ENCODE peak calls at places on chromosomes 2 and 18, in seven cellular contexts. T is small intestine, G is upper lobe of right lung, A is tibial nerve, U is A549, V is prostate gland, I is tibial artery. C is an unnamed sample.

GRCh38 chr2:62305421-62306176 is 109.7 kb downstream of the B3GNT2 start:
- DNase-seq in U (no peak), T (no peak), V (no peak), I (no peak), A (no peak), G (no peak), C (no peak)

GRCh38 chr2:58419983-58420382 is 178.9 kb upstream of the FANCL start:
- DNase-seq in G (no peak), A (no peak), I (no peak), V (no peak), T (no peak), U (no peak), C (no peak)

GRCh38 chr2:198930170-198930569 is 527.6 kb downstream of the SATB2 start:
- DNase-seq in T (peak), V (no peak), I (no peak), G (no peak), A (no peak), U (peak), C (no peak)

GRCh38 chr18:8856769-8857393 is 151.5 kb downstream of the MTCL1 start:
- DNase-seq in G (no peak), U (no peak), A (no peak), T (no peak), I (no peak), V (no peak), C (no peak)

GRCh38 chr18:48802543-48803428 is 148.0 kb downstream of the SMAD7 start:
- DNase-seq in G (peak), V (no peak), I (peak), A (no peak), U (no peak), T (no peak), C (no peak)

GRCh38 chr2:217289909-217290283 is 430.0 kb upstream of the TNP1 start:
- DNase-seq in A (no peak), T (peak), G (no peak), V (peak), U (no peak), I (no peak), C (no peak)

GRCh38 chr2:109510136-109511028 is 103.4 kb downstream of the SEPTIN10 start:
- DNase-seq in A (peak), V (peak), U (peak), I (peak), G (peak), T (peak), C (no peak)

GRCh38 chr18:59556265-59556664 is 141.0 kb downstream of the CCBE1 start:
- DNase-seq in A (no peak), V (no peak), T (peak), G (no peak), I (no peak), U (no peak), C (no peak)

GRCh38 chr2:118197011-118197695 is 108.9 kb downstream of the INSIG2 start:
- DNase-seq in G (no peak), U (peak), A (no peak), T (no peak), V (no peak), I (no peak), C (no peak)

GRCh38 chr2:204550738-204551137 is 5.5 kb downstream of the PARD3B start:
- DNase-seq in G (no peak), A (no peak), V (no peak), U (no peak), I (no peak), T (peak), C (no peak)

GRCh38 chr2:181143790-181144300 is 163.4 kb downstream of the UBE2E3 start:
- DNase-seq in I (no peak), U (no peak), T (peak), A (no peak), V (no peak), G (no peak), C (no peak)

GRCh38 chr2:144583741-144584453 is 64.0 kb upstream of the ZEB2 start:
- DNase-seq in T (no peak), G (no peak), I (no peak), V (no peak), U (peak), A (no peak), C (no peak)

GRCh38 chr2:108184421-108184820 is 55.3 kb upstream of the SULT1C3 start:
- DNase-seq in I (no peak), G (no peak), T (peak), V (no peak), A (no peak), U (peak), C (no peak)

GRCh38 chr2:142989276-142990204 is 112.1 kb downstream of the KYNU start:
- DNase-seq in T (peak), I (no peak), U (peak), A (no peak), V (no peak), G (no peak), C (no peak)

GRCh38 chr2:66346241-66346664 is 88.7 kb upstream of the MEIS1 start:
- DNase-seq in U (no peak), V (no peak), T (no peak), A (no peak), G (no peak), I (no peak), C (no peak)

GRCh38 chr18:12989397-12990127 is 1.6 kb upstream of the CEP192 start:
- DNase-seq in V (no peak), G (no peak), T (no peak), I (no peak), U (no peak), A (no peak), C (no peak)

GRCh38 chr2:54106631-54107454 is 8.6 kb upstream of the ACYP2 start:
- DNase-seq in T (peak), G (no peak), V (no peak), A (no peak), I (no peak), U (peak), C (no peak)

GRCh38 chr2:219836647-219837177 is 209.3 kb downstream of the SLC4A3 start:
- DNase-seq in A (no peak), I (no peak), G (no peak), V (no peak), U (peak), T (no peak), C (no peak)

GRCh38 chr2:173989886-173990744 is 24.9 kb upstream of the SP3 start:
- DNase-seq in I (no peak), A (no peak), V (no peak), T (no peak), G (no peak), U (no peak), C (no peak)

GRCh38 chr18:59835656-59836379 is 64.0 kb upstream of the PMAIP1 start:
- DNase-seq in T (no peak), U (no peak), V (no peak), A (no peak), G (no peak), I (no peak), C (no peak)

GRCh38 chr2:172554352-172555271 is 1.3 kb upstream of the PDK1 start:
- DNase-seq in G (no peak), I (no peak), A (no peak), U (no peak), V (no peak), T (no peak), C (no peak)

GRCh38 chr18:65968605-65969004 is 217.8 kb downstream of the CDH7 start:
- DNase-seq in I (no peak), A (no peak), T (no peak), V (no peak), G (no peak), U (peak), C (no peak)

GRCh38 chr2:160294889-160295288 is 94.8 kb upstream of the ITGB6 start:
- DNase-seq in G (no peak), V (no peak), U (no peak), A (no peak), T (no peak), I (no peak), C (no peak)

GRCh38 chr2:184339966-184340365 is 258.4 kb upstream of the ZNF804A start:
- DNase-seq in A (no peak), I (no peak), V (no peak), G (no peak), U (no peak), T (no peak), C (no peak)

GRCh38 chr18:76610933-76611749 is 116.1 kb upstream of the ZNF516 start:
- DNase-seq in T (no peak), V (peak), G (no peak), A (no peak), I (no peak), U (no peak), C (no peak)

GRCh38 chr2:68762665-68763064 is 28.1 kb downstream of the ARHGAP25 start:
- DNase-seq in U (no peak), A (no peak), T (no peak), I (no peak), G (no peak), V (no peak), C (no peak)

GRCh38 chr18:24991661-24992060 is 360.3 kb downstream of the ZNF521 start:
- DNase-seq in G (no peak), T (no peak), A (no peak), V (no peak), I (no peak), U (no peak), C (no peak)

GRCh38 chr2:219142329-219142728 is 18.3 kb downstream of the NHEJ1 start:
- DNase-seq in U (no peak), G (no peak), T (no peak), V (no peak), I (peak), A (no peak), C (no peak)

GRCh38 chr2:159285929-159286708 is at the start of gene WDSUB1:
- DNase-seq in V (peak), A (peak), I (peak), G (peak), T (peak), U (peak), C (peak)

GRCh38 chr2:137123241-137123640 is 357.9 kb downstream of the THSD7B start:
- DNase-seq in G (no peak), A (no peak), I (no peak), U (no peak), T (no peak), V (no peak), C (no peak)

GRCh38 chr2:31271851-31272267 is 37.9 kb downstream of the EHD3 start:
- DNase-seq in A (no peak), G (no peak), I (no peak), T (no peak), V (no peak), U (no peak), C (no peak)

GRCh38 chr2:196337618-196337953 is 166.2 kb upstream of the STK17B start:
- DNase-seq in V (no peak), G (no peak), A (no peak), T (no peak), U (no peak), I (no peak), C (no peak)

GRCh38 chr2:67574230-67574629 is 177.1 kb downstream of the ETAA1 start:
- DNase-seq in G (no peak), A (no peak), U (peak), I (no peak), T (no peak), V (no peak), C (no peak)

GRCh38 chr2:180823546-180824141 is 156.8 kb upstream of the UBE2E3 start:
- DNase-seq in T (no peak), U (no peak), V (no peak), I (no peak), A (no peak), G (no peak), C (no peak)

GRCh38 chr18:27057459-27058302 is 127.4 kb downstream of the CHST9 start:
- DNase-seq in T (no peak), V (peak), A (no peak), G (no peak), U (no peak), I (no peak), C (no peak)

GRCh38 chr18:28735731-28736130 is 558.8 kb upstream of the CDH2 start:
- DNase-seq in G (no peak), T (peak), I (no peak), A (no peak), U (peak), V (no peak), C (no peak)

GRCh38 chr2:66854304-66854703 is 419.4 kb downstream of the MEIS1 start:
- DNase-seq in G (no peak), T (no peak), I (no peak), A (no peak), U (no peak), V (no peak), C (no peak)

DNA sequence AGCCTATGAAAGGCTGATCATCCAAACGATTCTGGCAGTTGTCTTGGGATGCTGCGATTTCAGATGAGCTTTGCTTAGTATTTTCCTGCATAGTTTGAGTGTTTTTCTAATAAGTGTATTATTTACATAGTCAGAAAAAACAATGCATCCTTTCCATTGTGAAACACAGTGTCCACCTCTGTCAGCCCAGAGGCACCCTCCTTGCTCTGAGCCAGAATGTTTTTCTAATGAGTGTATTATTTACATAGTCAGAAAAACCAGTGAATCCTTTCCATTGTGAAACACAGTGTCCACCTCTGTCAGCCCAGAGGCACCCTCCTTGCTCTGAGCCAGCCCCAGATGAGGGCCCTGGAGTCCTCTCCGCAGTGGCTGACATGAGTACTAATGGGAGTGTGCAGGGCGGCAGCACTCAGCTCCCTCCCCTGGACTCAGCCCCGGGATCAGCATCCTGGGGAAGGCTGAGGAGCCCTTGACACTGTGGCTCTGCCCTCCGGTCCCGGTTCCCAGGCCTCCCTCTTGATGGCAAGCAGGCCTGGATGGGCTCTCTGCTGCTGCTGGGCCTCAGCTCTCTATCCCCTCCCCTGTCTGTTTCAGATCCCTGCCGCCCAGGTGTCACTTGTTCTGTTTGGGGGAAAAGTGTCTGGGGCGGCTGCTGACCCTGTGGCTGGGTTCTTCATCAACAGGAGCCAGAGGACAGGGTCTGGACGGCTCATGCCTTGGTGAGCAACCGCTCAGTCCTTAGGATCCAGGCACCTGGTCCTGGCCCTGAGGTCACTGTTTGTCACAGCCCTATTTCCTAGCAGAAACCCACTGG is 5.9 kb downstream of the MFSD2B start:
- DNase-seq in A (no peak), T (no peak), I (no peak), G (no peak), U (peak), V (no peak), C (no peak)
- H3K27ac ChIP-seq in A (no peak), T (no peak), I (no peak), G (no peak), U (peak), V (no peak), C (no peak)

DNA sequence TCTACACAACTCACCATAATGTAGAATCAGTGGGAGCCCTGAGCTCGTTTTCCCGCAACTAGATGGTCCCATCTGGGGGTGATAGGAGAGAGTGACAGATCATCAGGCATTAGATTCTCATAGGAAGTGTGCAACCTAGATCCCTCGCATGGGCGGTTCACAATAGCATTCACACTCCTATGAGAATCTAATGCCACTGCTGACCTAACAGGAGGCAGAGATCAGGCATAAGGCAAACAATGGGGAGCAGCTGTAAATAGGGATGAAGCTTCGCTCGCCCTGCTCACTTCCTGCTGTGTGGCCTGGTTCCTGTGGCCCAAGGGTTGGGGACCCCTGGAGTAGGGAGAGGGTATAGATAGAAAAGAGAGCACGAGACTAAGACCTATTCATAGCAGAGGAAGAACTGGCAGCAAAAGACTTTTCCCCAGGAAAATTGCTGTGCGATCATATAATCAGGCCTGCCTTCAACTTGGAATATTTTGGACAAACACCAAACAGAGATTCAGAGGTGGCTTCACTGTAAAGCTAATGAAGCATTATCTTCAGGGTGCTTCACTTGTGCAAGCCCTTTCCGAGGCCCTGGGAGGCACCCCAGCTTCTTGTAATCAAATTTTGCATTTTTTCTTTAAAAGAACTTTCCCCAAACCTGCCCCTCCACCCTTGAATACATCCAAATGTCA is 29.0 kb upstream of the ATL2 start:
- DNase-seq in A (no peak), V (no peak), G (no peak), U (no peak), I (no peak), T (no peak), C (no peak)
- H3K27ac ChIP-seq in A (no peak), V (peak), G (peak), U (no peak), I (no peak), T (peak), C (no peak)

GRCh38 chr2:238418999-238419546 is 7.7 kb upstream of the ASB1 start:
- DNase-seq in U (no peak), A (no peak), G (no peak), V (no peak), T (no peak), I (no peak), C (no peak)

GRCh38 chr2:238420442-238420841 is 6.3 kb upstream of the ASB1 start:
- DNase-seq in T (no peak), G (no peak), U (no peak), I (no peak), A (no peak), V (no peak), C (no peak)

GRCh38 chr2:238420878-238421694 is 5.6 kb upstream of the ASB1 start:
- DNase-seq in T (peak), U (no peak), I (no peak), V (no peak), A (peak), G (no peak), C (no peak)

GRCh38 chr2:238415893-238416292 is 10.8 kb upstream of the ASB1 start:
- DNase-seq in T (no peak), U (no peak), G (no peak), I (no peak), A (no peak), V (no peak), C (no peak)

GRCh38 chr2:238418196-238418998 is 8.3 kb upstream of the ASB1 start:
- DNase-seq in V (peak), G (no peak), I (no peak), U (no peak), A (no peak), T (peak), C (no peak)
- H3K27ac ChIP-seq in V (peak), G (no peak), I (no peak), U (no peak), A (no peak), T (peak), C (no peak)

GRCh38 chr2:43905871-43906270 is 67.1 kb downstream of the ABCG8 start:
- DNase-seq in G (no peak), U (no peak), A (no peak), I (no peak), V (no peak), T (no peak), C (no peak)

GRCh38 chr2:43905388-43905803 is 66.6 kb downstream of the ABCG8 start:
- DNase-seq in T (no peak), G (no peak), I (no peak), U (no peak), V (no peak), A (no peak), C (no peak)

GRCh38 chr2:43906448-43907122 is 67.8 kb downstream of the ABCG8 start:
- DNase-seq in A (no peak), I (no peak), U (no peak), V (no peak), T (no peak), G (no peak), C (no peak)
- H3K27ac ChIP-seq in A (no peak), I (no peak), U (no peak), V (no peak), T (no peak), G (no peak), C (no peak)

GRCh38 chr2:27014771-27015433 is 17.9 kb upstream of the TMEM214 start:
- DNase-seq in U (no peak), T (no peak), V (no peak), G (no peak), I (peak), A (no peak), C (peak)
- H3K27ac ChIP-seq in U (peak), T (peak), V (no peak), G (no peak), I (no peak), A (no peak), C (peak)

GRCh38 chr2:237904806-237905599 is 45.6 kb downstream of the RAMP1 start:
- DNase-seq in A (no peak), U (no peak), T (no peak), V (no peak), G (peak), I (peak), C (no peak)
- H3K27ac ChIP-seq in A (peak), U (no peak), T (peak), V (peak), G (peak), I (peak), C (peak)

DNA sequence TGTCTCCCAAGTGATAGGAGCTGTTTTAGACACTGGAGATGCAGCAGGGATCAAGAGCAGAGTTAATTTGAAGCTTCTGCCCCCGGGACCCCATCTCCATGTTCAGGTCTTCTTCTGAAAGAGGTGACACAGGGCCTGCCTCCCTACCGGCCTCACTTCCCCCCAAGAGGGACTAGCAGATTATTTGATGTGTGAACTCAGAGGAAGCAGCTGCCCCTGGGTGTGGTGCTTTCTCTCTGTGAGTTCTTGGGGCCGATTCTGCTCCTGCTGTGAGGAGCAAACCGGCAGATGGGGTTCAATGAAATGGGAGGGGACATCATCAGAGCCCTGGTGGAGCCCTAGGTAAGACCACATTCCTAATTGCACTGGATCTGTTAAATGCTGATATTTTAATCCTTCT is 193.4 kb downstream of the FBXO15 start:
- DNase-seq in V (no peak), U (no peak), T (no peak), A (no peak), G (no peak), I (no peak), C (no peak)
- H3K27ac ChIP-seq in V (no peak), U (no peak), T (no peak), A (no peak), G (no peak), I (no peak), C (no peak)

C was measured in substantia nigra.